ENCODE peak calls at places on chromosomes 11 and 22, in ten cellular contexts. V is endothelial cell; U is Calu3; T is ovary; L is naive thymus-derived CD8-positive, alpha-beta T cell; Z is NB4; G is LoVo; Y is non-pigmented ciliary epithelial cell; H is activated gamma-delta T cell treated with anti-CD3 and anti-CD28 coated beads, Interleukin-2, amount 50 U/mL, for 16 hours; D is activated T-cell treated with anti-CD3 and anti-CD28 coated beads, Interleukin-2, amount 50 U/mL, for 48 hours. A is an unnamed sample.

GRCh38 chr22:41687901-41688364 is 734 bp downstream of the SNU13 start:
- DNase-seq in V (peak), U (no peak), T (no peak), L (no peak), Z (peak), G (no peak), Y (no peak), H (no peak), D (peak), A (no peak)

GRCh38 chr11:55554169-55554568 is at the start of gene OR4C15:
- DNase-seq in V (no peak), U (no peak), T (no peak), L (no peak), Z (no peak), G (no peak), Y (no peak), H (no peak), D (no peak), A (no peak)

GRCh38 chr22:30605449-30606110 is 1.4 kb upstream of the TCN2 start:
- DNase-seq in V (peak), U (peak), T (peak), L (no peak), Z (peak), G (peak), Y (no peak), H (peak), D (peak), A (peak)

GRCh38 chr22:41525450-41526225 is 18.6 kb downstream of the POLR3H start:
- DNase-seq in V (no peak), U (no peak), T (no peak), L (no peak), Z (no peak), G (no peak), Y (no peak), H (no peak), D (no peak), A (no peak)

GRCh38 chr11:91996526-91996925 is 228.1 kb upstream of the FAT3 start:
- DNase-seq in V (no peak), U (no peak), T (no peak), L (no peak), Z (no peak), G (no peak), Y (no peak), H (no peak), D (no peak), A (no peak)

GRCh38 chr11:23605001-23605400 is 744.7 kb upstream of the CCDC179 start:
- DNase-seq in V (no peak), U (no peak), T (no peak), L (no peak), Z (no peak), G (no peak), Y (no peak), H (no peak), D (no peak), A (no peak)

GRCh38 chr22:46054091-46054877 is 77.3 kb upstream of the WNT7B start:
- DNase-seq in V (no peak), U (peak), T (peak), L (peak), Z (no peak), G (no peak), Y (no peak), H (no peak), D (peak), A (no peak)

GRCh38 chr22:38348751-38349496 is 31.7 kb upstream of the CSNK1E start:
- DNase-seq in V (no peak), U (no peak), T (no peak), L (no peak), Z (no peak), G (no peak), Y (no peak), H (no peak), D (peak), A (no peak)

GRCh38 chr11:7974668-7975067 is 9.4 kb upstream of the NLRP10 start:
- DNase-seq in V (no peak), U (no peak), T (no peak), L (no peak), Z (no peak), G (no peak), Y (no peak), H (no peak), D (no peak), A (no peak)

GRCh38 chr11:34960277-34960676 is 43.9 kb downstream of the PDHX start:
- DNase-seq in V (no peak), U (no peak), T (no peak), L (no peak), Z (no peak), G (no peak), Y (no peak), H (no peak), D (no peak), A (no peak)

GRCh38 chr22:48340191-48340590 is 1487.5 kb downstream of the BRD1 start:
- DNase-seq in V (no peak), U (no peak), T (no peak), L (no peak), Z (no peak), G (no peak), Y (no peak), H (no peak), D (no peak), A (no peak)

GRCh38 chr11:29616611-29617010 is 400.2 kb downstream of the KCNA4 start:
- DNase-seq in V (no peak), U (no peak), T (no peak), L (no peak), Z (peak), G (no peak), Y (peak), H (no peak), D (no peak), A (no peak)

GRCh38 chr22:44181912-44182590 is 1.3 kb downstream of the PARVG start:
- DNase-seq in V (no peak), U (no peak), T (no peak), L (no peak), Z (peak), G (no peak), Y (no peak), H (no peak), D (peak), A (no peak)

GRCh38 chr22:39994046-39994565 is 648 bp upstream of the FAM83F start:
- DNase-seq in V (no peak), U (no peak), T (no peak), L (peak), Z (no peak), G (no peak), Y (no peak), H (peak), D (peak), A (no peak)

GRCh38 chr11:1348146-1348545 is 38.7 kb upstream of the TOLLIP start:
- DNase-seq in V (no peak), U (no peak), T (no peak), L (no peak), Z (no peak), G (no peak), Y (no peak), H (no peak), D (no peak), A (no peak)

GRCh38 chr11:43947815-43948214 is 5.4 kb downstream of the C11orf96 start:
- DNase-seq in V (no peak), U (no peak), T (peak), L (no peak), Z (no peak), G (no peak), Y (no peak), H (no peak), D (no peak), A (no peak)

GRCh38 chr11:111788464-111788863 is 22.3 kb upstream of the PPP2R1B start:
- DNase-seq in V (no peak), U (no peak), T (no peak), L (no peak), Z (no peak), G (no peak), Y (no peak), H (no peak), D (no peak), A (no peak)

GRCh38 chr11:128848815-128849455 is 18.2 kb downstream of the KCNJ1 start:
- DNase-seq in V (peak), U (peak), T (no peak), L (peak), Z (peak), G (peak), Y (no peak), H (peak), D (peak), A (no peak)

GRCh38 chr11:68998390-68998911 is 14.6 kb downstream of the MRGPRF start:
- DNase-seq in V (no peak), U (no peak), T (peak), L (no peak), Z (no peak), G (no peak), Y (no peak), H (no peak), D (no peak), A (peak)

GRCh38 chr11:15761235-15761634 is 595.1 kb downstream of the SOX6 start:
- DNase-seq in V (no peak), U (no peak), T (no peak), L (no peak), Z (no peak), G (no peak), Y (no peak), H (no peak), D (no peak), A (no peak)

GRCh38 chr11:47915407-47916137 is 64.8 kb upstream of the PTPRJ start:
- DNase-seq in V (no peak), U (peak), T (no peak), L (no peak), Z (no peak), G (no peak), Y (no peak), H (no peak), D (no peak), A (peak)

GRCh38 chr22:46604306-46604690 is 15.9 kb upstream of the GRAMD4 start:
- DNase-seq in V (no peak), U (no peak), T (no peak), L (no peak), Z (peak), G (no peak), Y (no peak), H (peak), D (peak), A (no peak)

GRCh38 chr11:134393638-134394037 is 18.4 kb downstream of the B3GAT1 start:
- DNase-seq in V (peak), U (peak), T (no peak), L (no peak), Z (peak), G (peak), Y (no peak), H (no peak), D (no peak), A (peak)

GRCh38 chr11:24963879-24964278 is 467.0 kb downstream of the LUZP2 start:
- DNase-seq in V (no peak), U (no peak), T (no peak), L (no peak), Z (no peak), G (no peak), Y (peak), H (no peak), D (no peak), A (no peak)

GRCh38 chr11:117097567-117098268 is 510 bp downstream of the SIK3 start:
- DNase-seq in V (peak), U (peak), T (peak), L (no peak), Z (peak), G (no peak), Y (no peak), H (no peak), D (peak), A (no peak)

GRCh38 chr11:4186464-4187054 is 92.0 kb downstream of the RRM1 start:
- DNase-seq in V (no peak), U (no peak), T (no peak), L (no peak), Z (no peak), G (no peak), Y (no peak), H (no peak), D (no peak), A (no peak)

GRCh38 chr11:1298695-1299492 is 10.5 kb downstream of the TOLLIP start:
- DNase-seq in V (no peak), U (peak), T (peak), L (no peak), Z (peak), G (peak), Y (peak), H (no peak), D (no peak), A (no peak)

GRCh38 chr11:79481795-79482194 is 41.0 kb upstream of the TENM4 start:
- DNase-seq in V (no peak), U (no peak), T (no peak), L (no peak), Z (peak), G (no peak), Y (no peak), H (no peak), D (no peak), A (no peak)